ENCODE peak calls at places on chromosomes 7 and 10, in five cellular contexts. C, S, A, W and N are unnamed samples.

GRCh38 chr7:2196381-2197378 is 36.1 kb downstream of the MAD1L1 start:
- DNase-seq in C (no peak), S (no peak), A (no peak), W (no peak), N (no peak)

GRCh38 chr10:71585579-71586092 is 133.9 kb downstream of the C10orf105 start:
- DNase-seq in C (no peak), S (no peak), A (no peak), W (no peak), N (no peak)

GRCh38 chr7:20316706-20317105 is 14.0 kb upstream of the ITGB8 start:
- DNase-seq in C (no peak), S (no peak), A (no peak), W (no peak), N (no peak)

GRCh38 chr10:60312818-60313588 is 76.7 kb downstream of the ANK3 start:
- DNase-seq in C (peak; percentile 72), S (no peak), A (no peak), W (no peak), N (no peak)

GRCh38 chr7:150964593-150965111 is 13.5 kb downstream of the KCNH2 start:
- DNase-seq in C (peak; percentile 21), S (no peak), A (peak; percentile 60), W (peak; percentile 60), N (no peak)

GRCh38 chr7:3408814-3409595 is 108.0 kb downstream of the SDK1 start:
- DNase-seq in C (no peak), S (peak; percentile 81), A (no peak), W (no peak), N (no peak)

GRCh38 chr10:46092523-46093195 is 46.6 kb upstream of the MSMB start:
- DNase-seq in C (no peak), S (peak; percentile 82), A (no peak), W (no peak), N (no peak)

GRCh38 chr7:54477083-54477482 is 65.1 kb upstream of the VSTM2A start:
- DNase-seq in C (no peak), S (peak; percentile 13), A (no peak), W (peak; percentile 3), N (no peak)

GRCh38 chr10:132571565-132572544 is 34.3 kb downstream of the INPP5A start:
- DNase-seq in C (peak; percentile 92), S (peak; percentile 87), A (peak; percentile 49), W (peak; percentile 70), N (peak; percentile 89)

GRCh38 chr7:152894295-152895170 is 135.0 kb downstream of the ACTR3B start:
- DNase-seq in C (peak; percentile 47), S (peak; percentile 24), A (peak; percentile 81), W (peak; percentile 74), N (peak; percentile 72)

GRCh38 chr7:927031-927671 is 27.3 kb downstream of the ADAP1 start:
- DNase-seq in C (peak; percentile 26), S (no peak), A (no peak), W (no peak), N (no peak)

GRCh38 chr7:12025246-12025645 is 185.8 kb upstream of the TMEM106B start:
- DNase-seq in C (peak; percentile 27), S (no peak), A (no peak), W (no peak), N (no peak)

GRCh38 chr10:79059859-79060379 is 8.8 kb upstream of the ZMIZ1 start:
- DNase-seq in C (no peak), S (no peak), A (no peak), W (no peak), N (no peak)

GRCh38 chr10:29646238-29646902 is 11.6 kb upstream of the SVIL start:
- DNase-seq in C (peak; percentile 78), S (no peak), A (peak; percentile 33), W (no peak), N (peak; percentile 29)

GRCh38 chr10:56537984-56538383 is 176.9 kb upstream of the ZWINT start:
- DNase-seq in C (peak; percentile 41), S (no peak), A (no peak), W (no peak), N (peak; percentile 18)

GRCh38 chr7:135392701-135393100 is 117.2 kb downstream of the CNOT4 start:
- DNase-seq in C (no peak), S (no peak), A (no peak), W (no peak), N (no peak)

GRCh38 chr7:135388616-135389015 is 121.3 kb downstream of the CNOT4 start:
- DNase-seq in C (no peak), S (no peak), A (no peak), W (no peak), N (no peak)

GRCh38 chr7:135389971-135390370 is 119.9 kb downstream of the CNOT4 start:
- DNase-seq in C (peak; percentile 4), S (no peak), A (no peak), W (no peak), N (no peak)

GRCh38 chr7:135391514-135391913 is 118.4 kb downstream of the CNOT4 start:
- DNase-seq in C (no peak), S (no peak), A (no peak), W (no peak), N (no peak)

GRCh38 chr7:135390829-135391228 is 119.1 kb downstream of the CNOT4 start:
- DNase-seq in C (no peak), S (peak; percentile 56), A (no peak), W (no peak), N (no peak)
- TF ChIP-seq EZH2phosphoT487 in C (no peak), S (no peak), A (no peak), W (no peak), N (no peak)

GRCh38 chr7:6228363-6228762 is 44.1 kb downstream of the CYTH3 start:
- DNase-seq in C (peak; percentile 35), S (no peak), A (no peak), W (peak; percentile 30), N (no peak)
- TF ChIP-seq EZH2phosphoT487 in C (no peak), S (no peak), A (no peak), W (no peak), N (no peak)

DNA sequence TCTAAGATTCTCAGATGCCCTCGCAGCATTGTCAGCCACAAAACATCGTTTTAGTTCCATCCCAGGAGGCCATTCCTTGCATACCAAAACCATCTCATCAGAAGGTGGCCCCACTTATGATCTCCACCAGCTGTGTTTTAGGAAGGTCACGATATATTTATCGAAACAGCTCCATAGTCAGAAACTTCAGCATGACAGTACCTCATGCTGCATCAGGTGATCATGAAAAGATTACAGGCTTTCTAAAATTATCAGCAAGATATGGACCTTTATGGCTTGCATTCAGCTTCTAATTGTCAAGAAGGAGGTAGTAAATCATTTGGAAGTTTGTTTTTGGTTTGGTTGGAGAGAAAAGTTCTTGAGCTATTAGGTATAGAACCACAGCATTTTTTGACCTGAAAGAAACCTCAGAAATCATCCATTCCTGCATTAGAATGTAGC is 20.0 kb downstream of the JAZF1 start:
- DNase-seq in C (peak; percentile 40), S (no peak), A (no peak), W (no peak), N (no peak)
- TF ChIP-seq EZH2phosphoT487 in C (no peak), S (no peak), A (no peak), W (no peak), N (no peak)

DNA sequence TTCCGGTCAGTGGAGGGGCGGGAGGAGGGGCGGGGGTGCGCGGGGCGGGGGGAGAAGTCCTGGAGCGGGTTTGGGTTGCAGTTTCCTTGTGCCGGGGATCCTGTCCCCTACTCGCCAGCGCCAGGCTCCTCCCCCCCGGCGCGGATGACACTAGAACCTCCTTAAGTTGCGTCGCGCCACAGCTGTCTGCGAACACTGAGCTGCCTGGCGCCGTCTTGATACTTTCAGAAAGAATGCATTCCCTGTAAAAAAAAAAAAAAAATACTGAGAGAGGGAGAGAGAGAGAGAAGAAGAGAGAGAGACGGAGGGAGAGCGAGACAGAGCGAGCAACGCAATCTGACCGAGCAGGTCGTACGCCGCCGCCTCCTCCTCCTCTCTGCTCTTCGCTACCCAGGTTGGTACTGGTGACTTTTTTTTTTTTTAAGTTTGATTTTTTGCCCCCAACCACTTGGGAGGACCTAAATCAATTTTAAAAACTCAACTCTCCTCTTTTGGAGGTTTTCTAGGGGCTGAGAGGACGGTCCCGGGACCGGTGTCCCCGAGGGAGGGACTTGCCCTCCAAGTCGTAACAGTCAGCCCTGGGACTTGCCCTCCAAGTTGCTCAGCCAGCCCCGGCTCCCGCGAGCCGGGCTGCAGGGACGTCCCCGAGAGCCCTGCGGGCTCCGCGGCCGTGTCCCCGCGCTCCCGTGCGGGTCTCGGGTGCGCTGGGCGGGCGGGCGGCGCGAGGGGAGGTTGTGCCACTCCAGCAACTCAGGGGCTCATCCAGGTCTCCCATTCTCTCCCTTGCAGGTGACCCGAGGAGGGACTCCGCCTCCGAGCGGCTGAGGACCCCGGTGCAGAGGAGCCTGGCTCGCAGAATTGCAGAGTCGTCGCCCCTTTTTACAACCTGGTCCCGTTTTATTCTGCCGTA is at the start of gene GATA3:
- DNase-seq in C (peak; percentile 46), S (no peak), A (peak; percentile 84), W (peak; percentile 87), N (peak; percentile 86)
- TF ChIP-seq EZH2phosphoT487 in C (no peak), S (no peak), A (no peak), W (peak; percentile 58), N (no peak)

DNA sequence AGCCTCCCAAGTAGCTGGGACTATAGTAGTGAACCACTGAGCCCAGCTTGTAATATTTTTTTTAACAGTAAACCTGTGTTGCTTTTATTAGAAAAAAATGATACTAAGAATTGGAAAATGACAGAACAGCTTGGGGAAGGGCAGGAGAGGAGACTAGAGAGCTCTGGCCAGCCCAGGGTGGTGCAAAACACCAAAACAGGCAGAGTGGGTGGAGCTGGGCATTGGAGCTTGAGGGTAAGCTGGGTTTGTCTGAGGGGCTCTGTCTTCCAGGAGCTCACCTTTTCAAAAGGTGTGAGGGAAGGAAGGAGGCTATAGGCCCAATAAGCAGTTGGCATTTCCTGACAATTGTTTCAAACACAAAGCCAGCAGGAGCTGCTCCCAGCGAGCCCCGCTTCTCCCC is 75.2 kb upstream of the DUSP5 start:
- DNase-seq in C (no peak), S (no peak), A (no peak), W (no peak), N (no peak)
- TF ChIP-seq EZH2phosphoT487 in C (no peak), S (no peak), A (no peak), W (no peak), N (no peak)

GRCh38 chr10:27147701-27148100 is 6.5 kb downstream of the YME1L1 start:
- DNase-seq in C (no peak), S (no peak), A (no peak), W (no peak), N (no peak)
- TF ChIP-seq EZH2phosphoT487 in C (no peak), S (no peak), A (no peak), W (no peak), N (no peak)